ENCODE peak calls at places on chromosome 1, in six cellular contexts. Z is prostate gland, H is HCT116, F is breast epithelium, D is heart left ventricle, V is body of pancreas. R is an unnamed sample.

GRCh38 chr1:37449936-37450335 is 24.4 kb upstream of the ZC3H12A start:
- DNase-seq in F (no peak), D (no peak), H (no peak), Z (no peak), V (no peak), R (peak; percentile 53)

GRCh38 chr1:192730206-192730605 is 78.6 kb upstream of the RGS2 start:
- DNase-seq in D (no peak), V (no peak), F (no peak), H (no peak), Z (no peak), R (no peak)

GRCh38 chr1:9593492-9594465 is 5.1 kb downstream of the TMEM201 start:
- DNase-seq in V (peak; percentile 66), F (no peak), Z (peak; percentile 38), D (peak; percentile 86), H (no peak), R (peak; percentile 67)

GRCh38 chr1:61141288-61142044 is 59.1 kb downstream of the NFIA start:
- DNase-seq in D (no peak), F (no peak), H (no peak), V (no peak), Z (no peak), R (no peak)

GRCh38 chr1:206902702-206903101 is 5.5 kb downstream of the IL24 start:
- DNase-seq in H (no peak), Z (no peak), D (no peak), V (no peak), F (no peak), R (no peak)

GRCh38 chr1:205965039-205965630 is 21.9 kb upstream of the SLC26A9 start:
- DNase-seq in H (no peak), V (no peak), Z (no peak), F (no peak), D (no peak), R (no peak)

GRCh38 chr1:11985851-11986250 is 5.6 kb downstream of the MFN2 start:
- DNase-seq in Z (no peak), D (no peak), V (no peak), F (no peak), H (no peak), R (no peak)

GRCh38 chr1:171636141-171636540 is 14.1 kb downstream of the MYOCOS start:
- DNase-seq in H (no peak), F (no peak), V (no peak), D (no peak), Z (no peak), R (no peak)

GRCh38 chr1:213008564-213008963 is 7.1 kb downstream of the ANGEL2 start:
- DNase-seq in F (no peak), D (no peak), V (no peak), Z (no peak), H (no peak), R (no peak)

GRCh38 chr1:112298558-112298957 is 97.5 kb upstream of the CTTNBP2NL start:
- DNase-seq in F (peak; percentile 19), D (no peak), V (no peak), Z (peak; percentile 41), H (peak; percentile 48), R (peak; percentile 57)

GRCh38 chr1:91842056-91842455 is 43.9 kb downstream of the TGFBR3 start:
- DNase-seq in H (no peak), V (no peak), Z (no peak), D (no peak), F (no peak), R (no peak)
- H3K4me1 ChIP-seq in H (peaks cover 5% of the 10 kb centered on the region), V (peaks cover 26% of the 10 kb centered on the region), Z (no peaks in the 10 kb centered on the region), D (peaks cover 15% of the 10 kb centered on the region), F (peaks cover 6% of the 10 kb centered on the region), R (peaks cover 18% of the 10 kb centered on the region)

GRCh38 chr1:224433041-224433670 is 1.4 kb downstream of the WDR26 start:
- DNase-seq in D (peak; percentile 22), F (no peak), H (no peak), Z (peak; percentile 18), V (no peak), R (no peak)

GRCh38 chr1:224434447-224435317 is at the start of gene WDR26:
- DNase-seq in Z (peak; percentile 88), H (peak; percentile 58), V (peak; percentile 81), F (peak; percentile 77), D (peak; percentile 83), R (peak; percentile 89)

GRCh38 chr1:224435318-224435763 is 744 bp upstream of the WDR26 start:
- DNase-seq in D (no peak), H (no peak), Z (peak; percentile 19), V (no peak), F (no peak), R (no peak)

GRCh38 chr1:224432672-224433040 is 1.9 kb downstream of the WDR26 start:
- DNase-seq in H (no peak), Z (no peak), D (no peak), V (no peak), F (no peak), R (no peak)

DNA sequence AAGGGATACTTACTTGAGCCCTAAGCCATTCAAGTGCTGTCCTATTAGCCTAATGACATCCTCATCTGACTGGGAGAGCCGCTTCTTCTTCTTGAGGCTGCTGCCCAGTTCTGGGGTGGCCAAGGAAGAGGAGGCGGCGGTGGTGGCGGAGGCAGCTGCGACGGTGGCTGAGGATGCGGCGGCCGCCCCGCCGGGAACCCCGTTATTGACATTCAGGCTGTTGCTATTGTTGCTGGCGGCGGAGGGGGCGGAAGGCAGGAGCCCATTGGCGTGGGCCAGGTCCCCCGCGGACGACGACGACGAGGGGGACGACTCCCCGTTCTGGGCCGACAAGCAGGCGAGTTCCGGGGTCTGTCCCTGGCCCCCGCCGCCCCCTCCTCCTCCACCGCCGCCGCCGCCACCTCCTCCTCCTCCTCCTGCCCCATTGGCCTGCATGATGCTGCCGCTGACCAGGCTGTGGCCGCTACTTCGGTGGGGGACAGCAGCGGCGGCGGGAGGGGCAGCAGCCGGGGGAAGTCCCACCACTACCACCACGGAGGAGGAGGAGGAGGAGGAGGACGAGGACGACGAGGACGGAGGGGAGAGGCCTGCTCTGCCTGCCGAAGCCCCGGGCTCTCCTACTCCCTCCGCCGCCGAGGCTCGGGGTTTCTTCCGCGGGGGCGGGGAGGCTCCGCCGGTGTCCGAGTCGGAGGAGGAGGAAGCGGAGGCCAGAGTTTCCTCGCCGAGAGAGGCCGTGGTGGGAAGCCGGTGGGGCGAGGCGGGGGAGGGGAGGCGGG is 738 bp downstream of the WDR26 start:
- DNase-seq in D (peak; percentile 53), F (peak; percentile 32), V (peak; percentile 45), H (no peak), Z (peak; percentile 20), R (peak; percentile 47)
- TF ChIP-seq POLR2A in D (no peak), F (no peak), V (no peak), H (no peak), Z (no peak), R (no peak)

GRCh38 chr1:151061012-151061401 is 810 bp downstream of the MLLT11 start:
- DNase-seq in Z (no peak), V (no peak), F (no peak), H (no peak), D (no peak), R (no peak)

GRCh38 chr1:151061704-151062103 is 1.5 kb downstream of the MLLT11 start:
- DNase-seq in Z (no peak), H (no peak), V (no peak), D (no peak), F (no peak), R (no peak)

GRCh38 chr1:151058682-151059341 is 610 bp downstream of the CDC42SE1 start:
- DNase-seq in F (peak; percentile 93), V (peak; percentile 84), H (no peak), Z (peak; percentile 93), D (peak; percentile 27), R (peak; percentile 85)

GRCh38 chr1:151060241-151061011 is at the start of gene MLLT11:
- DNase-seq in F (no peak), V (no peak), H (no peak), D (peak; percentile 62), Z (peak; percentile 19), R (no peak)

GRCh38 chr1:151059342-151060240 is at the start of gene CDC42SE1:
- DNase-seq in Z (peak; percentile 75), V (peak; percentile 82), F (peak; percentile 58), H (peak; percentile 51), D (peak; percentile 90), R (peak; percentile 86)
- H3K4me1 ChIP-seq in Z (peaks cover 21% of the 10 kb centered on the region), V (peaks cover 35% of the 10 kb centered on the region), F (peaks cover 24% of the 10 kb centered on the region), H (peaks cover 41% of the 10 kb centered on the region), D (peaks cover 11% of the 10 kb centered on the region), R (peaks cover 30% of the 10 kb centered on the region)

GRCh38 chr1:228515200-228515834 is 28.1 kb downstream of the RNF187 start:
- DNase-seq in F (no peak), H (peak; percentile 22), D (no peak), V (no peak), Z (no peak), R (no peak)

GRCh38 chr1:228512852-228513243 is 25.7 kb downstream of the RNF187 start:
- DNase-seq in Z (no peak), V (no peak), F (no peak), D (no peak), H (no peak), R (no peak)

GRCh38 chr1:228511539-228512445 is 24.6 kb downstream of the RNF187 start:
- DNase-seq in V (no peak), Z (no peak), D (no peak), H (no peak), F (peak; percentile 12), R (no peak)

GRCh38 chr1:228514421-228514820 is 27.2 kb downstream of the RNF187 start:
- DNase-seq in D (no peak), Z (no peak), V (no peak), H (no peak), F (no peak), R (no peak)

GRCh38 chr1:228513244-228513900 is 26.2 kb downstream of the RNF187 start:
- DNase-seq in D (no peak), Z (no peak), F (no peak), H (no peak), V (no peak), R (no peak)
- TF ChIP-seq POLR2A in D (no peak), Z (no peak), F (no peak), H (no peak), V (no peak), R (no peak)

GRCh38 chr1:18066576-18066975 is 41.0 kb upstream of the IGSF21 start:
- DNase-seq in Z (no peak), V (no peak), H (no peak), F (no peak), D (no peak), R (no peak)
- H3K4me1 ChIP-seq in Z (no peaks in the 10 kb centered on the region), V (peaks cover 11% of the 10 kb centered on the region), H (no peaks in the 10 kb centered on the region), F (no peaks in the 10 kb centered on the region), D (no peaks in the 10 kb centered on the region), R (no peaks in the 10 kb centered on the region)

R was measured in upper lobe of left lung.